ENCODE peak calls at places on chromosomes 13 and 19, in six cellular contexts. P is mucosa of descending colon, C is adrenal gland, U is fibroblast of the aortic adventitia, V is mammary epithelial cell, H is astrocyte of the cerebellum. I is an unnamed sample.

GRCh38 chr13:82522872-82523271 is 1359.4 kb downstream of the SLITRK1 start:
- DNase-seq in P (no peak), H (no peak), V (no peak), C (no peak), U (no peak), I (no peak)

GRCh38 chr19:17159466-17160393 is 55.4 kb upstream of the USE1 start:
- DNase-seq in C (no peak), U (no peak), P (no peak), V (peak), H (no peak), I (peak)

GRCh38 chr13:74695021-74695800 is 561.0 kb upstream of the KLF12 start:
- DNase-seq in C (peak), H (no peak), U (no peak), P (no peak), V (no peak), I (no peak)

GRCh38 chr19:5691930-5692784 is 2.1 kb downstream of the RPL36 start:
- DNase-seq in C (peak), H (no peak), U (peak), V (no peak), P (no peak), I (peak)

GRCh38 chr19:39843919-39844793 is 2.0 kb downstream of the FBL start:
- DNase-seq in P (peak), H (peak), V (peak), C (peak), U (peak), I (peak)

GRCh38 chr13:72959643-72960042 is 99.2 kb upstream of the KLF5 start:
- DNase-seq in P (no peak), V (peak), U (peak), H (no peak), C (no peak), I (peak)

GRCh38 chr13:24540236-24541126 is 27.9 kb upstream of the PARP4 start:
- DNase-seq in C (peak), H (no peak), V (no peak), P (peak), U (no peak), I (no peak)

GRCh38 chr13:58587183-58587582 is 955.6 kb downstream of the PCDH17 start:
- DNase-seq in C (no peak), H (no peak), V (no peak), P (no peak), U (no peak), I (no peak)

GRCh38 chr19:38019427-38019724 is 112.4 kb downstream of the SIPA1L3 start:
- DNase-seq in C (no peak), P (no peak), H (no peak), U (no peak), V (no peak), I (no peak)

GRCh38 chr13:80473695-80474094 is 132.8 kb upstream of the SPRY2 start:
- DNase-seq in P (no peak), C (no peak), H (no peak), V (peak), U (peak), I (peak)

GRCh38 chr13:86725105-86725504 is 925.9 kb upstream of the SLITRK6 start:
- DNase-seq in U (no peak), H (no peak), V (no peak), P (no peak), C (no peak), I (no peak)

GRCh38 chr13:19332380-19332779 is 150.8 kb upstream of the TUBA3C start:
- DNase-seq in U (no peak), H (no peak), P (no peak), V (no peak), C (no peak), I (no peak)

GRCh38 chr19:34386645-34387445 is 17.4 kb upstream of the PDCD2L start:
- DNase-seq in C (no peak), P (no peak), V (no peak), H (no peak), U (no peak), I (no peak)

GRCh38 chr19:8615022-8615421 is 4.5 kb upstream of the ADAMTS10 start:
- DNase-seq in H (no peak), C (no peak), P (no peak), V (no peak), U (peak), I (no peak)

GRCh38 chr13:41299316-41300094 is 11.6 kb upstream of the NAA16 start:
- DNase-seq in H (no peak), V (no peak), C (no peak), U (no peak), P (no peak), I (no peak)

GRCh38 chr13:44726214-44726613 is 150.1 kb upstream of the TSC22D1 start:
- DNase-seq in P (no peak), C (no peak), V (peak), H (no peak), U (peak), I (peak)

GRCh38 chr19:48970139-48970766 is 5.1 kb downstream of the FTL start:
- DNase-seq in H (no peak), C (no peak), V (no peak), U (no peak), P (no peak), I (no peak)

GRCh38 chr13:49248433-49249002 is 793 bp downstream of the CDADC1 start:
- DNase-seq in U (peak), V (peak), H (peak), P (no peak), C (no peak), I (peak)

GRCh38 chr13:73602295-73602694 is 531.9 kb downstream of the KLF12 start:
- DNase-seq in P (no peak), H (no peak), V (peak), C (no peak), U (peak), I (peak)

GRCh38 chr19:6125571-6125989 is 9.9 kb upstream of the ACSBG2 start:
- DNase-seq in P (peak), H (peak), U (peak), V (peak), C (peak), I (peak)

GRCh38 chr13:38670627-38671026 is 16.2 kb upstream of the FREM2 start:
- DNase-seq in C (no peak), U (peak), V (peak), H (peak), P (no peak), I (peak)

GRCh38 chr13:44188257-44188656 is 185.4 kb upstream of the SERP2 start:
- DNase-seq in V (peak), H (no peak), U (peak), C (no peak), P (no peak), I (peak)

GRCh38 chr19:1456121-1456900 is 6.4 kb downstream of the APC2 start:
- DNase-seq in H (no peak), V (no peak), C (no peak), P (no peak), U (no peak), I (no peak)

GRCh38 chr19:19578241-19578640 is 40.2 kb downstream of the CILP2 start:
- DNase-seq in V (no peak), U (no peak), C (no peak), H (no peak), P (no peak), I (no peak)

GRCh38 chr19:4970558-4971423 is 1.9 kb downstream of the KDM4B start:
- DNase-seq in P (peak), H (no peak), V (peak), C (peak), U (peak), I (peak)

GRCh38 chr19:36163813-36164212 is 11.6 kb upstream of the COX7A1 start:
- DNase-seq in C (no peak), U (no peak), P (no peak), H (no peak), V (no peak), I (no peak)

GRCh38 chr13:22848539-22849052 is 332.2 kb upstream of the SGCG start:
- DNase-seq in C (no peak), P (peak), H (no peak), V (no peak), U (no peak), I (no peak)

GRCh38 chr13:31909889-31910551 is 121.6 kb upstream of the FRY start:
- DNase-seq in P (peak), H (peak), V (peak), U (peak), C (peak), I (peak)

GRCh38 chr13:99484405-99484981 is 16.8 kb upstream of the TM9SF2 start:
- DNase-seq in U (peak), V (peak), H (no peak), C (no peak), P (peak), I (peak)

GRCh38 chr13:67588607-67589006 is 358.5 kb upstream of the PCDH9 start:
- DNase-seq in U (no peak), V (no peak), P (no peak), C (no peak), H (no peak), I (no peak)

GRCh38 chr19:50551034-50551712 is 17.1 kb downstream of the LRRC4B start:
- DNase-seq in H (no peak), P (no peak), C (no peak), U (no peak), V (no peak), I (no peak)

GRCh38 chr19:12365094-12365371 is 450 bp downstream of the ZNF442 start:
- DNase-seq in U (peak), C (peak), H (no peak), P (peak), V (peak), I (peak)

GRCh38 chr19:29364224-29364726 is 151.3 kb upstream of the UQCRFS1 start:
- DNase-seq in V (no peak), C (no peak), H (no peak), P (no peak), U (no peak), I (no peak)

GRCh38 chr13:61084983-61085382 is 330.7 kb downstream of the PCDH20 start:
- DNase-seq in H (peak), C (no peak), U (no peak), V (no peak), P (no peak), I (peak)

GRCh38 chr13:106499905-106500304 is 35.6 kb downstream of the EFNB2 start:
- DNase-seq in H (no peak), P (no peak), C (no peak), U (peak), V (no peak), I (peak)

GRCh38 chr13:33230178-33230881 is 55.2 kb downstream of the STARD13 start:
- DNase-seq in H (no peak), U (peak), C (no peak), V (no peak), P (no peak), I (peak)

GRCh38 chr13:51397262-51397933 is 55.4 kb downstream of the INTS6 start:
- DNase-seq in V (no peak), H (peak), C (peak), P (peak), U (peak), I (peak)

GRCh38 chr13:54744747-54745146 is 1716.1 kb downstream of the OLFM4 start:
- DNase-seq in U (no peak), C (no peak), V (no peak), H (no peak), P (no peak), I (no peak)

GRCh38 chr13:54750521-54750920 is 1721.9 kb downstream of the OLFM4 start:
- DNase-seq in C (no peak), P (no peak), V (no peak), U (no peak), H (no peak), I (no peak)
- TF ChIP-seq CTCF in C (no peak), P (no peak), V (no peak), U (no peak), H (no peak), I (no peak)

DNA sequence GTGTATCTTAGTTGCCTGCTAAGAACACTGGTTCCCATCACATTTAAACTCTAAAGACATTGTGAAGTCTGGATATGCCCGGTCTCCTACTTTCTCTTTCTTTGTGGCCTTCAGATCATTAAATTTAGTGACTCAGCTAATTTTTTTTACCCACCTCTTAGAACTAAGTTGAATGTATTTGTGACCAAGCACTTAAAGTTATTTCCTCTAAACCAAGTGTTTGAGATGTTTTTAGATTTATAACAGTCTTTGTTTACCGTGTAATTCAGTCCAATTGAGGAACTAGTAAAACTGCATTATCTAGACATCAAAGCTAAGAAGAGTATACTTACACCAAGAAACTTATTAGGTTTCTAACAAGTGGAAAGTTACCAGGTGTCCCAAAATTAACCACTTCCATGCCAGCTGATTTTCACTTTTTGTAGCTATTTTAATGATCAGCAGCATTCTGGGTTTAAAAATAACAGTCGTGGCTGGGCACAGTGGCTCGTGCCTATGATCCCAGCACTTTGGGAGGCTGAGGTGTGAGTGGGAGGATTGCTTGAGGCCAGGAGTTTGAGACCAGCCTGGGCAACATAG is 53.1 kb downstream of the ARHGAP35 start:
- DNase-seq in C (no peak), P (no peak), H (no peak), U (peak), V (peak), I (no peak)
- H3K4me3 ChIP-seq in C (peak), P (no peak), H (no peak), U (no peak), V (no peak), I (no peak)

GRCh38 chr13:29195459-29195858 is 375.3 kb downstream of the MTUS2 start:
- DNase-seq in C (no peak), V (no peak), U (no peak), H (no peak), P (no peak), I (no peak)
- TF ChIP-seq CTCF in C (no peak), V (no peak), U (no peak), H (no peak), P (no peak), I (no peak)

DNA sequence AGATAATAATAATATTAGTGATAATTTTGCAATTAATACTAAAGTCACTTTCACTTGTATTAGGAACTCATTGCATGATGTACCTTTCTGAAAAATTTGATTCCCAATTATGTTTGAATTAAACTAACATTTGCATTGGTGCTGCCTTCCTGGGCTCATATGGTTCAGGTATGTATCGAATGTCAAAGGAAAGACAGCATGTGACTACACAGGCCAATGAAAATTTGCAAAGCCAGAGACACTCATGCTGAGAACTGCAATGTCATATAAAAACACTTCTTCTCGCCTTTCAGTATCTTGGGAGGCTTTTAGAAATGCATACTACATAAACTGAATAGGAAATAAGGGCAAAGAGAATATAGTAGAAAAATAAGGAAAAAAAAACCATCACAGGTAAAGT is 44.3 kb downstream of the RAP2A start:
- DNase-seq in H (no peak), V (no peak), C (no peak), P (no peak), U (no peak), I (no peak)
- H3K4me3 ChIP-seq in H (no peak), V (no peak), C (no peak), P (no peak), U (no peak), I (no peak)